ENCODE peak calls at places on chromosomes 16 and 17, in seven cellular contexts. One of them, this sample, is unnamed.

GRCh38 chr16:57480127-57480753 is 6.1 kb downstream of the DOK4 start:
- DNase-seq in glutamatergic neuron: no peak
- DNase-seq in stimulated activated CD4-positive, alpha-beta T cell treated with anti-CD3 and anti-CD28 coated beads, Interleukin-2, amount 100 ng/mL, for 24 hours: no peak
- DNase-seq in HTR-8/SVneo: no peak
- DNase-seq in fibroblast of the conjunctiva: no peak
- DNase-seq in NCI-H2107: no peak
- DNase-seq in head of caudate nucleus: no peak
- DNase-seq in this sample: no peak

GRCh38 chr16:57131351-57131970 is 39.1 kb downstream of the CPNE2 start:
- DNase-seq in glutamatergic neuron: no peak
- DNase-seq in stimulated activated CD4-positive, alpha-beta T cell treated with anti-CD3 and anti-CD28 coated beads, Interleukin-2, amount 100 ng/mL, for 24 hours: no peak
- DNase-seq in HTR-8/SVneo: no peak
- DNase-seq in fibroblast of the conjunctiva: no peak
- DNase-seq in NCI-H2107: no peak
- DNase-seq in head of caudate nucleus: peak; percentile 76
- DNase-seq in this sample: no peak

GRCh38 chr16:83685615-83686165 is 122.1 kb upstream of the HSBP1 start:
- DNase-seq in glutamatergic neuron: no peak
- DNase-seq in stimulated activated CD4-positive, alpha-beta T cell treated with anti-CD3 and anti-CD28 coated beads, Interleukin-2, amount 100 ng/mL, for 24 hours: no peak
- DNase-seq in HTR-8/SVneo: no peak
- DNase-seq in fibroblast of the conjunctiva: no peak
- DNase-seq in NCI-H2107: no peak
- DNase-seq in head of caudate nucleus: no peak
- DNase-seq in this sample: no peak

GRCh38 chr16:56277040-56277439 is 85.8 kb downstream of the GNAO1 start:
- DNase-seq in glutamatergic neuron: peak; percentile 69
- DNase-seq in stimulated activated CD4-positive, alpha-beta T cell treated with anti-CD3 and anti-CD28 coated beads, Interleukin-2, amount 100 ng/mL, for 24 hours: no peak
- DNase-seq in HTR-8/SVneo: no peak
- DNase-seq in fibroblast of the conjunctiva: no peak
- DNase-seq in NCI-H2107: peak; percentile 38
- DNase-seq in head of caudate nucleus: no peak
- DNase-seq in this sample: no peak

GRCh38 chr16:72654535-72654934 is 393.4 kb downstream of the ZFHX3 start:
- DNase-seq in glutamatergic neuron: no peak
- DNase-seq in stimulated activated CD4-positive, alpha-beta T cell treated with anti-CD3 and anti-CD28 coated beads, Interleukin-2, amount 100 ng/mL, for 24 hours: no peak
- DNase-seq in HTR-8/SVneo: no peak
- DNase-seq in fibroblast of the conjunctiva: no peak
- DNase-seq in NCI-H2107: no peak
- DNase-seq in head of caudate nucleus: no peak
- DNase-seq in this sample: no peak

GRCh38 chr17:229945-230235 is 48.4 kb upstream of the DOC2B start:
- DNase-seq in glutamatergic neuron: no peak
- DNase-seq in stimulated activated CD4-positive, alpha-beta T cell treated with anti-CD3 and anti-CD28 coated beads, Interleukin-2, amount 100 ng/mL, for 24 hours: no peak
- DNase-seq in HTR-8/SVneo: no peak
- DNase-seq in fibroblast of the conjunctiva: no peak
- DNase-seq in NCI-H2107: no peak
- DNase-seq in head of caudate nucleus: no peak
- DNase-seq in this sample: no peak

GRCh38 chr17:66715745-66716156 is 119.2 kb upstream of the CACNG5 start:
- DNase-seq in glutamatergic neuron: no peak
- DNase-seq in stimulated activated CD4-positive, alpha-beta T cell treated with anti-CD3 and anti-CD28 coated beads, Interleukin-2, amount 100 ng/mL, for 24 hours: no peak
- DNase-seq in HTR-8/SVneo: peak; percentile 91
- DNase-seq in fibroblast of the conjunctiva: peak; percentile 60
- DNase-seq in NCI-H2107: peak; percentile 39
- DNase-seq in head of caudate nucleus: no peak
- DNase-seq in this sample: no peak

GRCh38 chr16:1613728-1614225 is 1.6 kb downstream of the CRAMP1 start:
- DNase-seq in glutamatergic neuron: peak; percentile 29
- DNase-seq in stimulated activated CD4-positive, alpha-beta T cell treated with anti-CD3 and anti-CD28 coated beads, Interleukin-2, amount 100 ng/mL, for 24 hours: peak; percentile 37
- DNase-seq in HTR-8/SVneo: peak; percentile 11
- DNase-seq in fibroblast of the conjunctiva: no peak
- DNase-seq in NCI-H2107: no peak
- DNase-seq in head of caudate nucleus: no peak
- DNase-seq in this sample: no peak

GRCh38 chr17:9226794-9227135 is 205.5 kb downstream of the NTN1 start:
- DNase-seq in glutamatergic neuron: peak; percentile 17
- DNase-seq in stimulated activated CD4-positive, alpha-beta T cell treated with anti-CD3 and anti-CD28 coated beads, Interleukin-2, amount 100 ng/mL, for 24 hours: peak; percentile 28
- DNase-seq in HTR-8/SVneo: no peak
- DNase-seq in fibroblast of the conjunctiva: no peak
- DNase-seq in NCI-H2107: no peak
- DNase-seq in head of caudate nucleus: no peak
- DNase-seq in this sample: no peak

GRCh38 chr16:11762431-11762830 is 19.8 kb upstream of the TXNDC11 start:
- DNase-seq in glutamatergic neuron: no peak
- DNase-seq in stimulated activated CD4-positive, alpha-beta T cell treated with anti-CD3 and anti-CD28 coated beads, Interleukin-2, amount 100 ng/mL, for 24 hours: no peak
- DNase-seq in HTR-8/SVneo: no peak
- DNase-seq in fibroblast of the conjunctiva: no peak
- DNase-seq in NCI-H2107: no peak
- DNase-seq in head of caudate nucleus: no peak
- DNase-seq in this sample: no peak

GRCh38 chr17:75130632-75131277 is 787 bp downstream of the NT5C start:
- DNase-seq in glutamatergic neuron: peak; percentile 70
- DNase-seq in stimulated activated CD4-positive, alpha-beta T cell treated with anti-CD3 and anti-CD28 coated beads, Interleukin-2, amount 100 ng/mL, for 24 hours: peak; percentile 66
- DNase-seq in HTR-8/SVneo: peak; percentile 81
- DNase-seq in fibroblast of the conjunctiva: no peak
- DNase-seq in NCI-H2107: peak; percentile 21
- DNase-seq in head of caudate nucleus: peak; percentile 34
- DNase-seq in this sample: no peak

GRCh38 chr16:71698491-71698890 is 26.0 kb downstream of the PHLPP2 start:
- DNase-seq in glutamatergic neuron: no peak
- DNase-seq in stimulated activated CD4-positive, alpha-beta T cell treated with anti-CD3 and anti-CD28 coated beads, Interleukin-2, amount 100 ng/mL, for 24 hours: no peak
- DNase-seq in HTR-8/SVneo: no peak
- DNase-seq in fibroblast of the conjunctiva: no peak
- DNase-seq in NCI-H2107: no peak
- DNase-seq in head of caudate nucleus: no peak
- DNase-seq in this sample: no peak

GRCh38 chr17:73506470-73507435 is 137.5 kb downstream of the SDK2 start:
- DNase-seq in glutamatergic neuron: no peak
- DNase-seq in stimulated activated CD4-positive, alpha-beta T cell treated with anti-CD3 and anti-CD28 coated beads, Interleukin-2, amount 100 ng/mL, for 24 hours: no peak
- DNase-seq in HTR-8/SVneo: no peak
- DNase-seq in fibroblast of the conjunctiva: no peak
- DNase-seq in NCI-H2107: no peak
- DNase-seq in head of caudate nucleus: no peak
- DNase-seq in this sample: no peak

GRCh38 chr17:12769981-12770380 is 19.3 kb upstream of the ARHGAP44 start:
- DNase-seq in glutamatergic neuron: no peak
- DNase-seq in stimulated activated CD4-positive, alpha-beta T cell treated with anti-CD3 and anti-CD28 coated beads, Interleukin-2, amount 100 ng/mL, for 24 hours: no peak
- DNase-seq in HTR-8/SVneo: no peak
- DNase-seq in fibroblast of the conjunctiva: no peak
- DNase-seq in NCI-H2107: no peak
- DNase-seq in head of caudate nucleus: no peak
- DNase-seq in this sample: no peak

GRCh38 chr17:49557204-49558024 is 18.3 kb upstream of the NXPH3 start:
- DNase-seq in glutamatergic neuron: peak; percentile 61
- DNase-seq in stimulated activated CD4-positive, alpha-beta T cell treated with anti-CD3 and anti-CD28 coated beads, Interleukin-2, amount 100 ng/mL, for 24 hours: peak; percentile 38
- DNase-seq in HTR-8/SVneo: peak; percentile 74
- DNase-seq in fibroblast of the conjunctiva: peak; percentile 38
- DNase-seq in NCI-H2107: peak; percentile 47
- DNase-seq in head of caudate nucleus: no peak
- DNase-seq in this sample: no peak

GRCh38 chr17:64095144-64095882 is 34.6 kb downstream of the ERN1 start:
- DNase-seq in glutamatergic neuron: no peak
- DNase-seq in stimulated activated CD4-positive, alpha-beta T cell treated with anti-CD3 and anti-CD28 coated beads, Interleukin-2, amount 100 ng/mL, for 24 hours: no peak
- DNase-seq in HTR-8/SVneo: no peak
- DNase-seq in fibroblast of the conjunctiva: no peak
- DNase-seq in NCI-H2107: no peak
- DNase-seq in head of caudate nucleus: peak; percentile 13
- DNase-seq in this sample: no peak

GRCh38 chr17:3739422-3740124 is 15.9 kb downstream of the HASPIN start:
- DNase-seq in glutamatergic neuron: no peak
- DNase-seq in stimulated activated CD4-positive, alpha-beta T cell treated with anti-CD3 and anti-CD28 coated beads, Interleukin-2, amount 100 ng/mL, for 24 hours: no peak
- DNase-seq in HTR-8/SVneo: no peak
- DNase-seq in fibroblast of the conjunctiva: no peak
- DNase-seq in NCI-H2107: no peak
- DNase-seq in head of caudate nucleus: no peak
- DNase-seq in this sample: no peak

GRCh38 chr17:82929011-82929622 is 89.3 kb upstream of the ZNF750 start:
- DNase-seq in glutamatergic neuron: peak; percentile 8
- DNase-seq in stimulated activated CD4-positive, alpha-beta T cell treated with anti-CD3 and anti-CD28 coated beads, Interleukin-2, amount 100 ng/mL, for 24 hours: no peak
- DNase-seq in HTR-8/SVneo: no peak
- DNase-seq in fibroblast of the conjunctiva: no peak
- DNase-seq in NCI-H2107: no peak
- DNase-seq in head of caudate nucleus: no peak
- DNase-seq in this sample: no peak

GRCh38 chr16:75754126-75754525 is 27.8 kb upstream of the CPHXL start:
- DNase-seq in glutamatergic neuron: no peak
- DNase-seq in stimulated activated CD4-positive, alpha-beta T cell treated with anti-CD3 and anti-CD28 coated beads, Interleukin-2, amount 100 ng/mL, for 24 hours: no peak
- DNase-seq in HTR-8/SVneo: no peak
- DNase-seq in fibroblast of the conjunctiva: no peak
- DNase-seq in NCI-H2107: no peak
- DNase-seq in head of caudate nucleus: no peak
- DNase-seq in this sample: no peak

GRCh38 chr16:10039220-10040096 is 142.8 kb downstream of the GRIN2A start:
- DNase-seq in glutamatergic neuron: peak; percentile 63
- DNase-seq in stimulated activated CD4-positive, alpha-beta T cell treated with anti-CD3 and anti-CD28 coated beads, Interleukin-2, amount 100 ng/mL, for 24 hours: no peak
- DNase-seq in HTR-8/SVneo: peak; percentile 36
- DNase-seq in fibroblast of the conjunctiva: no peak
- DNase-seq in NCI-H2107: no peak
- DNase-seq in head of caudate nucleus: peak; percentile 72
- DNase-seq in this sample: no peak

GRCh38 chr16:583815-584591 is 5.9 kb upstream of the RAB40C start:
- DNase-seq in glutamatergic neuron: no peak
- DNase-seq in stimulated activated CD4-positive, alpha-beta T cell treated with anti-CD3 and anti-CD28 coated beads, Interleukin-2, amount 100 ng/mL, for 24 hours: no peak
- DNase-seq in HTR-8/SVneo: no peak
- DNase-seq in fibroblast of the conjunctiva: no peak
- DNase-seq in NCI-H2107: no peak
- DNase-seq in head of caudate nucleus: peak; percentile 54
- DNase-seq in this sample: no peak

GRCh38 chr17:43559161-43559816 is 13.1 kb upstream of the ETV4 start:
- DNase-seq in glutamatergic neuron: no peak
- DNase-seq in stimulated activated CD4-positive, alpha-beta T cell treated with anti-CD3 and anti-CD28 coated beads, Interleukin-2, amount 100 ng/mL, for 24 hours: no peak
- DNase-seq in HTR-8/SVneo: no peak
- DNase-seq in fibroblast of the conjunctiva: no peak
- DNase-seq in NCI-H2107: no peak
- DNase-seq in head of caudate nucleus: no peak
- DNase-seq in this sample: no peak

GRCh38 chr17:19004601-19005441 is at the start of gene FAM83G:
- DNase-seq in glutamatergic neuron: no peak
- DNase-seq in stimulated activated CD4-positive, alpha-beta T cell treated with anti-CD3 and anti-CD28 coated beads, Interleukin-2, amount 100 ng/mL, for 24 hours: peak; percentile 94
- DNase-seq in HTR-8/SVneo: peak; percentile 90
- DNase-seq in fibroblast of the conjunctiva: peak; percentile 21
- DNase-seq in NCI-H2107: no peak
- DNase-seq in head of caudate nucleus: peak; percentile 47
- DNase-seq in this sample: no peak

GRCh38 chr17:38556234-38556633 is 49.5 kb downstream of the SRCIN1 start:
- DNase-seq in glutamatergic neuron: no peak
- DNase-seq in stimulated activated CD4-positive, alpha-beta T cell treated with anti-CD3 and anti-CD28 coated beads, Interleukin-2, amount 100 ng/mL, for 24 hours: no peak
- DNase-seq in HTR-8/SVneo: no peak
- DNase-seq in fibroblast of the conjunctiva: no peak
- DNase-seq in NCI-H2107: no peak
- DNase-seq in head of caudate nucleus: no peak
- DNase-seq in this sample: no peak

GRCh38 chr16:12083625-12084024 is 107.1 kb downstream of the SNX29 start:
- DNase-seq in glutamatergic neuron: no peak
- DNase-seq in stimulated activated CD4-positive, alpha-beta T cell treated with anti-CD3 and anti-CD28 coated beads, Interleukin-2, amount 100 ng/mL, for 24 hours: no peak
- DNase-seq in HTR-8/SVneo: no peak
- DNase-seq in fibroblast of the conjunctiva: no peak
- DNase-seq in NCI-H2107: no peak
- DNase-seq in head of caudate nucleus: no peak
- DNase-seq in this sample: no peak

GRCh38 chr17:17196776-17197175 is 9.4 kb downstream of the PLD6 start:
- DNase-seq in glutamatergic neuron: no peak
- DNase-seq in stimulated activated CD4-positive, alpha-beta T cell treated with anti-CD3 and anti-CD28 coated beads, Interleukin-2, amount 100 ng/mL, for 24 hours: no peak
- DNase-seq in HTR-8/SVneo: no peak
- DNase-seq in fibroblast of the conjunctiva: no peak
- DNase-seq in NCI-H2107: no peak
- DNase-seq in head of caudate nucleus: no peak
- DNase-seq in this sample: no peak

GRCh38 chr17:12180644-12181261 is 160.1 kb downstream of the MAP2K4 start:
- DNase-seq in glutamatergic neuron: no peak
- DNase-seq in stimulated activated CD4-positive, alpha-beta T cell treated with anti-CD3 and anti-CD28 coated beads, Interleukin-2, amount 100 ng/mL, for 24 hours: peak; percentile 8
- DNase-seq in HTR-8/SVneo: peak; percentile 33
- DNase-seq in fibroblast of the conjunctiva: peak; percentile 48
- DNase-seq in NCI-H2107: no peak
- DNase-seq in head of caudate nucleus: no peak
- DNase-seq in this sample: peak; percentile 11

GRCh38 chr16:26198221-26198620 is 506.5 kb downstream of the HS3ST4 start:
- DNase-seq in glutamatergic neuron: no peak
- DNase-seq in stimulated activated CD4-positive, alpha-beta T cell treated with anti-CD3 and anti-CD28 coated beads, Interleukin-2, amount 100 ng/mL, for 24 hours: no peak
- DNase-seq in HTR-8/SVneo: no peak
- DNase-seq in fibroblast of the conjunctiva: no peak
- DNase-seq in NCI-H2107: no peak
- DNase-seq in head of caudate nucleus: no peak
- DNase-seq in this sample: no peak

GRCh38 chr17:19702231-19702641 is 14.1 kb downstream of the SLC47A2 start:
- DNase-seq in glutamatergic neuron: no peak
- DNase-seq in stimulated activated CD4-positive, alpha-beta T cell treated with anti-CD3 and anti-CD28 coated beads, Interleukin-2, amount 100 ng/mL, for 24 hours: no peak
- DNase-seq in HTR-8/SVneo: no peak
- DNase-seq in fibroblast of the conjunctiva: no peak
- DNase-seq in NCI-H2107: no peak
- DNase-seq in head of caudate nucleus: no peak
- DNase-seq in this sample: no peak

GRCh38 chr16:79093554-79093967 is 507.0 kb downstream of the MAF start:
- DNase-seq in glutamatergic neuron: no peak
- DNase-seq in stimulated activated CD4-positive, alpha-beta T cell treated with anti-CD3 and anti-CD28 coated beads, Interleukin-2, amount 100 ng/mL, for 24 hours: peak; percentile 60
- DNase-seq in HTR-8/SVneo: no peak
- DNase-seq in fibroblast of the conjunctiva: no peak
- DNase-seq in NCI-H2107: no peak
- DNase-seq in head of caudate nucleus: peak; percentile 7
- DNase-seq in this sample: no peak

GRCh38 chr16:78761427-78761826 is 662.0 kb downstream of the WWOX start:
- DNase-seq in glutamatergic neuron: no peak
- DNase-seq in stimulated activated CD4-positive, alpha-beta T cell treated with anti-CD3 and anti-CD28 coated beads, Interleukin-2, amount 100 ng/mL, for 24 hours: no peak
- DNase-seq in HTR-8/SVneo: no peak
- DNase-seq in fibroblast of the conjunctiva: no peak
- DNase-seq in NCI-H2107: no peak
- DNase-seq in head of caudate nucleus: no peak
- DNase-seq in this sample: no peak

GRCh38 chr17:29002811-29003210 is 3.0 kb downstream of the SEZ6 start:
- DNase-seq in glutamatergic neuron: no peak
- DNase-seq in stimulated activated CD4-positive, alpha-beta T cell treated with anti-CD3 and anti-CD28 coated beads, Interleukin-2, amount 100 ng/mL, for 24 hours: no peak
- DNase-seq in HTR-8/SVneo: no peak
- DNase-seq in fibroblast of the conjunctiva: no peak
- DNase-seq in NCI-H2107: no peak
- DNase-seq in head of caudate nucleus: no peak
- DNase-seq in this sample: no peak